ENCODE peak calls at places on chromosomes 6 and 20, in five cellular contexts. One of them, this sample, is unnamed.

GRCh38 chr6:20439558-20439957 is 37.9 kb downstream of the E2F3 start:
- DNase-seq in stomach: no peak
- DNase-seq in GM23338: no peak
- DNase-seq in fibroblast of lung: no peak
- DNase-seq in adrenal gland: no peak
- DNase-seq in this sample: no peak

GRCh38 chr20:39190666-39191570 is 228.8 kb downstream of the DHX35 start:
- DNase-seq in adrenal gland: no peak
- DNase-seq in GM23338: peak; percentile 5
- DNase-seq in fibroblast of lung: no peak
- DNase-seq in stomach: no peak
- DNase-seq in this sample: no peak

GRCh38 chr6:78829407-78829806 is 37.9 kb upstream of the IRAK1BP1 start:
- DNase-seq in GM23338: no peak
- DNase-seq in adrenal gland: no peak
- DNase-seq in stomach: no peak
- DNase-seq in fibroblast of lung: no peak
- DNase-seq in this sample: no peak

GRCh38 chr6:11381801-11382513 is 149.5 kb upstream of the NEDD9 start:
- DNase-seq in stomach: peak; percentile 43
- DNase-seq in GM23338: no peak
- DNase-seq in adrenal gland: peak; percentile 25
- DNase-seq in fibroblast of lung: no peak
- DNase-seq in this sample: no peak

GRCh38 chr6:95923518-95923917 is 92.3 kb upstream of the FUT9 start:
- DNase-seq in stomach: peak; percentile 26
- DNase-seq in fibroblast of lung: no peak
- DNase-seq in GM23338: peak; percentile 63
- DNase-seq in adrenal gland: no peak
- DNase-seq in this sample: no peak

GRCh38 chr6:44682280-44682679 is 294.8 kb downstream of the CDC5L start:
- DNase-seq in GM23338: no peak
- DNase-seq in stomach: no peak
- DNase-seq in adrenal gland: no peak
- DNase-seq in fibroblast of lung: no peak
- DNase-seq in this sample: no peak

GRCh38 chr20:40711078-40711477 is 22.0 kb upstream of the MAFB start:
- DNase-seq in GM23338: no peak
- DNase-seq in fibroblast of lung: no peak
- DNase-seq in stomach: no peak
- DNase-seq in adrenal gland: no peak
- DNase-seq in this sample: no peak

GRCh38 chr6:47650553-47651432 is 47.6 kb upstream of the ADGRF4 start:
- DNase-seq in adrenal gland: no peak
- DNase-seq in GM23338: no peak
- DNase-seq in fibroblast of lung: no peak
- DNase-seq in stomach: no peak
- DNase-seq in this sample: no peak

GRCh38 chr20:48605364-48606116 is 222.3 kb downstream of the PREX1 start:
- DNase-seq in fibroblast of lung: no peak
- DNase-seq in stomach: no peak
- DNase-seq in adrenal gland: peak; percentile 1
- DNase-seq in GM23338: no peak
- DNase-seq in this sample: no peak

GRCh38 chr20:59253325-59253724 is 47.1 kb upstream of the EDN3 start:
- DNase-seq in fibroblast of lung: no peak
- DNase-seq in adrenal gland: no peak
- DNase-seq in stomach: no peak
- DNase-seq in GM23338: no peak
- DNase-seq in this sample: no peak

GRCh38 chr20:25237610-25238318 is 10.1 kb upstream of the PYGB start:
- DNase-seq in stomach: no peak
- DNase-seq in GM23338: no peak
- DNase-seq in fibroblast of lung: peak; percentile 100
- DNase-seq in adrenal gland: peak; percentile 84
- DNase-seq in this sample: no peak

GRCh38 chr20:49559411-49560081 is 8.4 kb downstream of the PTGIS start:
- DNase-seq in adrenal gland: no peak
- DNase-seq in GM23338: no peak
- DNase-seq in fibroblast of lung: peak; percentile 46
- DNase-seq in stomach: no peak
- DNase-seq in this sample: no peak

GRCh38 chr20:10501377-10501776 is 66.3 kb downstream of the SLX4IP start:
- DNase-seq in GM23338: peak; percentile 38
- DNase-seq in stomach: no peak
- DNase-seq in adrenal gland: no peak
- DNase-seq in fibroblast of lung: no peak
- DNase-seq in this sample: peak; percentile 59

GRCh38 chr6:117072781-117073180 is 192.6 kb upstream of the VGLL2 start:
- DNase-seq in fibroblast of lung: no peak
- DNase-seq in GM23338: peak; percentile 75
- DNase-seq in adrenal gland: no peak
- DNase-seq in stomach: no peak
- DNase-seq in this sample: no peak

GRCh38 chr6:105791569-105792318 is 294.4 kb upstream of the PRDM1 start:
- DNase-seq in adrenal gland: no peak
- DNase-seq in stomach: no peak
- DNase-seq in GM23338: no peak
- DNase-seq in fibroblast of lung: no peak
- DNase-seq in this sample: no peak

GRCh38 chr6:85594197-85594930 is 706 bp upstream of the SNX14 start:
- DNase-seq in stomach: no peak
- DNase-seq in fibroblast of lung: peak; percentile 29
- DNase-seq in GM23338: peak; percentile 43
- DNase-seq in adrenal gland: peak; percentile 30
- DNase-seq in this sample: no peak

GRCh38 chr20:36092424-36093024 is 62.0 kb upstream of the EPB41L1 start:
- DNase-seq in fibroblast of lung: no peak
- DNase-seq in GM23338: peak; percentile 68
- DNase-seq in adrenal gland: no peak
- DNase-seq in stomach: peak; percentile 53
- DNase-seq in this sample: no peak

GRCh38 chr20:24341781-24342180 is 127.6 kb upstream of the SYNDIG1 start:
- DNase-seq in GM23338: no peak
- DNase-seq in stomach: no peak
- DNase-seq in fibroblast of lung: no peak
- DNase-seq in adrenal gland: no peak
- DNase-seq in this sample: no peak

GRCh38 chr6:47440722-47441121 is 36.9 kb upstream of the CD2AP start:
- DNase-seq in fibroblast of lung: no peak
- DNase-seq in GM23338: no peak
- DNase-seq in stomach: no peak
- DNase-seq in adrenal gland: no peak
- DNase-seq in this sample: no peak

GRCh38 chr20:54340667-54341081 is 132.8 kb downstream of the PFDN4 start:
- DNase-seq in fibroblast of lung: peak; percentile 82
- DNase-seq in GM23338: no peak
- DNase-seq in stomach: no peak
- DNase-seq in adrenal gland: no peak
- DNase-seq in this sample: no peak

GRCh38 chr6:95248501-95248900 is 328.8 kb upstream of the MANEA start:
- DNase-seq in fibroblast of lung: peak; percentile 74
- DNase-seq in stomach: no peak
- DNase-seq in adrenal gland: no peak
- DNase-seq in GM23338: peak; percentile 20
- DNase-seq in this sample: no peak

GRCh38 chr20:16620961-16621360 is 47.7 kb upstream of the KIF16B start:
- DNase-seq in stomach: no peak
- DNase-seq in GM23338: no peak
- DNase-seq in adrenal gland: no peak
- DNase-seq in fibroblast of lung: no peak
- DNase-seq in this sample: no peak

GRCh38 chr6:108945686-108946158 is 97.5 kb downstream of the ARMC2 start:
- DNase-seq in stomach: peak; percentile 65
- DNase-seq in GM23338: peak; percentile 26
- DNase-seq in fibroblast of lung: peak; percentile 84
- DNase-seq in adrenal gland: peak; percentile 94
- DNase-seq in this sample: peak; percentile 45

GRCh38 chr6:44701038-44701636 is 313.6 kb downstream of the CDC5L start:
- DNase-seq in fibroblast of lung: no peak
- DNase-seq in GM23338: peak; percentile 26
- DNase-seq in stomach: no peak
- DNase-seq in adrenal gland: no peak
- DNase-seq in this sample: no peak

GRCh38 chr6:24287239-24287638 is 70.6 kb downstream of the DCDC2 start:
- DNase-seq in GM23338: no peak
- DNase-seq in fibroblast of lung: no peak
- DNase-seq in adrenal gland: no peak
- DNase-seq in stomach: no peak
- DNase-seq in this sample: no peak

GRCh38 chr6:82216549-82216948 is 31.0 kb downstream of the IBTK start:
- DNase-seq in adrenal gland: no peak
- DNase-seq in GM23338: no peak
- DNase-seq in fibroblast of lung: no peak
- DNase-seq in stomach: no peak
- DNase-seq in this sample: no peak

GRCh38 chr6:99189823-99190721 is 159.4 kb downstream of the FAXC start:
- DNase-seq in fibroblast of lung: no peak
- DNase-seq in adrenal gland: no peak
- DNase-seq in stomach: no peak
- DNase-seq in GM23338: no peak
- DNase-seq in this sample: no peak

GRCh38 chr6:8043221-8043620 is 21.0 kb downstream of the BLOC1S5 start:
- DNase-seq in GM23338: no peak
- DNase-seq in stomach: no peak
- DNase-seq in adrenal gland: no peak
- DNase-seq in fibroblast of lung: no peak
- DNase-seq in this sample: no peak

GRCh38 chr6:137217801-137218472 is 1.2 kb downstream of the IFNGR1 start:
- DNase-seq in stomach: no peak
- DNase-seq in GM23338: no peak
- DNase-seq in adrenal gland: peak; percentile 61
- DNase-seq in fibroblast of lung: peak; percentile 48
- DNase-seq in this sample: no peak

GRCh38 chr20:1800777-1801176 is 94.4 kb upstream of the SIRPA start:
- DNase-seq in GM23338: no peak
- DNase-seq in adrenal gland: no peak
- DNase-seq in fibroblast of lung: peak; percentile 65
- DNase-seq in stomach: no peak
- DNase-seq in this sample: no peak

GRCh38 chr6:52152692-52153091 is 33.5 kb upstream of the IL17A start:
- DNase-seq in fibroblast of lung: no peak
- DNase-seq in stomach: no peak
- DNase-seq in GM23338: peak; percentile 52
- DNase-seq in adrenal gland: no peak
- DNase-seq in this sample: no peak

GRCh38 chr20:3923818-3924217 is 34.6 kb downstream of the PANK2 start:
- DNase-seq in GM23338: no peak
- DNase-seq in fibroblast of lung: peak; percentile 49
- DNase-seq in adrenal gland: peak; percentile 57
- DNase-seq in stomach: no peak
- DNase-seq in this sample: no peak

GRCh38 chr20:3925113-3925695 is 36.0 kb downstream of the PANK2 start:
- DNase-seq in fibroblast of lung: no peak
- DNase-seq in adrenal gland: no peak
- DNase-seq in stomach: no peak
- DNase-seq in GM23338: no peak
- DNase-seq in this sample: no peak

GRCh38 chr20:3922983-3923339 is 33.8 kb downstream of the PANK2 start:
- DNase-seq in adrenal gland: no peak
- DNase-seq in fibroblast of lung: no peak
- DNase-seq in GM23338: no peak
- DNase-seq in stomach: no peak
- DNase-seq in this sample: no peak

GRCh38 chr20:3925899-3926638 is 36.9 kb downstream of the PANK2 start:
- DNase-seq in adrenal gland: no peak
- DNase-seq in GM23338: peak; percentile 43
- DNase-seq in stomach: no peak
- DNase-seq in fibroblast of lung: no peak
- DNase-seq in this sample: no peak

GRCh38 chr20:3924304-3925112 is 35.3 kb downstream of the PANK2 start:
- DNase-seq in GM23338: no peak
- DNase-seq in fibroblast of lung: no peak
- DNase-seq in adrenal gland: no peak
- DNase-seq in stomach: peak; percentile 41
- DNase-seq in this sample: no peak
- H3K27ac ChIP-seq in GM23338: peak overlapping the region; percentile 63
- H3K27ac ChIP-seq in fibroblast of lung: no peak overlapping the region
- H3K27ac ChIP-seq in adrenal gland: no peak overlapping the region
- H3K27ac ChIP-seq in stomach: no peak overlapping the region
- H3K27ac ChIP-seq in this sample: no peak overlapping the region

GRCh38 chr6:88402909-88403308 is 236.8 kb upstream of the CNR1 start:
- DNase-seq in GM23338: no peak
- DNase-seq in fibroblast of lung: no peak
- DNase-seq in adrenal gland: no peak
- DNase-seq in stomach: no peak
- DNase-seq in this sample: no peak
- H3K27ac ChIP-seq in GM23338: no peak overlapping the region
- H3K27ac ChIP-seq in fibroblast of lung: no peak overlapping the region
- H3K27ac ChIP-seq in adrenal gland: no peak overlapping the region
- H3K27ac ChIP-seq in stomach: no peak overlapping the region
- H3K27ac ChIP-seq in this sample: no peak overlapping the region

DNA sequence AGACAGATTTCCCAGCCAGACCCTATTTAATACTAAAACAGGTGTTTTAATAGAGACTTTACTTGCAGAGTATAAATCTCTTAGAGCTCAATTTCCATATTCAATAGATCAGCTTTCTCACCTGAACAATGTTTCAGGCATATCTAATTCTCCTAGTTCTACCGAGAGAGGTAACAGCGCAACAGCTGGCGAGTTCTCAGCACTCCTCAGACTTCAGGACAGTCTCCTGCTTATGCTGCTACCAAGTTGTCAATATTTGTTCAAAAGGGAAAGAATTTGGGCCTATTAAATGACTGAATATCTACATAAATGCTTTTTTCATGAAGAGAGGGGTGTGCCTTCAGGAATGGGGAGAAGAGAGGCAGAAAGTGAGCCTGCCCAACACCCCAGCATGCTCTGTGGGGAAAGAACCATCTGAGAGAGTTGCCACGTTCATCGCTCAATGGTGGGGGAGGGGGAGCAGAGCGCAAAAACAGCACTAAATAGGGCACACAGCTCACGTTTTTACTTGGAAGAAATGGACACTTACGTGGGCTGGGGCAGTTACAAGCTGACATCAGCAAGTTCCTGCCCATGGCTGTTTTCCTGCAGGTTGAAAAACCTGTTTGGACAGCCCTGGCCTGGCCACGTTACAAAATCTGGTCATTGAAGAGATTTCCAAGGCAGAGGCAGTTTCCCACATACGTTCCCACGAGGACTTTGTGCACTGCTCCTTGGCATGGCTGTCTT is 38.0 kb downstream of the EZR start:
- DNase-seq in fibroblast of lung: no peak
- DNase-seq in adrenal gland: peak; percentile 11
- DNase-seq in GM23338: no peak
- DNase-seq in stomach: peak; percentile 85
- DNase-seq in this sample: no peak
- H3K27ac ChIP-seq in fibroblast of lung: no peak overlapping the region
- H3K27ac ChIP-seq in adrenal gland: no peak overlapping the region
- H3K27ac ChIP-seq in GM23338: peak overlapping the region; percentile 83
- H3K27ac ChIP-seq in stomach: peak overlapping the region; percentile 26
- H3K27ac ChIP-seq in this sample: no peak overlapping the region

DNA sequence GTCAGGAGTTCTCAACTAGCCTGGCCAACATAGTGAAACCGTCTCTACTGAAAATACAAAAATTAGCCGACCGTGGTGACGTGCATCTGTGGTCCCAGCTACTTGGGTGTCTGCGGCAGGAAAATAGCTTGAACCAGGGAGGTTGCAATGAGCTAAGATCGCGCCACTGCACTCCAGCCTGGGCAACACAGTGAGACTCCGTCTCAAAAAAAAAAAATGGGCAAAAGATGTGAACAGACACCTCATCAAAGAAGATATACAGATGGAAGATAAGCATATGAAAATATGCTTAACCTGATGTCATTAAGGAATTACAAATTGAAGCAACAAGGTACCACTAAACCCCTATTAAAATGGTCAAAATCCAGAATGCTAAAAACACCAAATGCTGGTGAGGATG is 9.2 kb upstream of the HSPA12B start:
- DNase-seq in adrenal gland: no peak
- DNase-seq in GM23338: no peak
- DNase-seq in fibroblast of lung: no peak
- DNase-seq in stomach: no peak
- DNase-seq in this sample: no peak
- H3K27ac ChIP-seq in adrenal gland: no peak overlapping the region
- H3K27ac ChIP-seq in GM23338: no peak overlapping the region
- H3K27ac ChIP-seq in fibroblast of lung: no peak overlapping the region
- H3K27ac ChIP-seq in stomach: no peak overlapping the region
- H3K27ac ChIP-seq in this sample: no peak overlapping the region